ENCODE peak calls at places on chromosomes 1 and 21, in seven cellular contexts. One of them, this sample, is unnamed.

GRCh38 chr21:34797926-34798595 is 129.3 kb downstream of the CLIC6 start:
- DNase-seq in WTC11: no peak
- DNase-seq in fibroblast of mammary gland: no peak
- DNase-seq in hypothalamus: no peak
- DNase-seq in activated naive CD4-positive, alpha-beta T cell treated with anti-CD3 and anti-CD28 coated beads, Interleukin-2, amount 50 U/mL, for 16 hours: no peak
- DNase-seq in GDM1: no peak
- DNase-seq in stimulated activated naive B cell treated with anti-CD40 and anti-IgM and Interleukin-4, amounts not matched to agents 10 μg/mL and 1 μg/mL and 100 μg/mL, for 72 hours: no peak
- DNase-seq in this sample: no peak

GRCh38 chr1:93613895-93614294 is 67.7 kb downstream of the BCAR3 start:
- DNase-seq in stimulated activated naive B cell treated with anti-CD40 and anti-IgM and Interleukin-4, amounts not matched to agents 10 μg/mL and 1 μg/mL and 100 μg/mL, for 72 hours: no peak
- DNase-seq in WTC11: no peak
- DNase-seq in hypothalamus: peak
- DNase-seq in GDM1: no peak
- DNase-seq in fibroblast of mammary gland: peak
- DNase-seq in activated naive CD4-positive, alpha-beta T cell treated with anti-CD3 and anti-CD28 coated beads, Interleukin-2, amount 50 U/mL, for 16 hours: no peak
- DNase-seq in this sample: no peak

GRCh38 chr1:43836267-43836951 is 97.2 kb upstream of the ARTN start:
- DNase-seq in WTC11: no peak
- DNase-seq in hypothalamus: no peak
- DNase-seq in GDM1: no peak
- DNase-seq in activated naive CD4-positive, alpha-beta T cell treated with anti-CD3 and anti-CD28 coated beads, Interleukin-2, amount 50 U/mL, for 16 hours: peak
- DNase-seq in stimulated activated naive B cell treated with anti-CD40 and anti-IgM and Interleukin-4, amounts not matched to agents 10 μg/mL and 1 μg/mL and 100 μg/mL, for 72 hours: peak
- DNase-seq in fibroblast of mammary gland: no peak
- DNase-seq in this sample: no peak

GRCh38 chr1:40030528-40031135 is 9.9 kb upstream of the CAP1 start:
- DNase-seq in GDM1: no peak
- DNase-seq in fibroblast of mammary gland: peak
- DNase-seq in activated naive CD4-positive, alpha-beta T cell treated with anti-CD3 and anti-CD28 coated beads, Interleukin-2, amount 50 U/mL, for 16 hours: no peak
- DNase-seq in stimulated activated naive B cell treated with anti-CD40 and anti-IgM and Interleukin-4, amounts not matched to agents 10 μg/mL and 1 μg/mL and 100 μg/mL, for 72 hours: no peak
- DNase-seq in WTC11: no peak
- DNase-seq in hypothalamus: no peak
- DNase-seq in this sample: no peak

GRCh38 chr1:50333595-50333974 is 89.7 kb downstream of the DMRTA2 start:
- DNase-seq in activated naive CD4-positive, alpha-beta T cell treated with anti-CD3 and anti-CD28 coated beads, Interleukin-2, amount 50 U/mL, for 16 hours: peak
- DNase-seq in GDM1: peak
- DNase-seq in WTC11: peak
- DNase-seq in fibroblast of mammary gland: peak
- DNase-seq in stimulated activated naive B cell treated with anti-CD40 and anti-IgM and Interleukin-4, amounts not matched to agents 10 μg/mL and 1 μg/mL and 100 μg/mL, for 72 hours: no peak
- DNase-seq in hypothalamus: no peak
- DNase-seq in this sample: peak

GRCh38 chr1:221740941-221741363 is 937 bp downstream of the DUSP10 start:
- DNase-seq in WTC11: no peak
- DNase-seq in activated naive CD4-positive, alpha-beta T cell treated with anti-CD3 and anti-CD28 coated beads, Interleukin-2, amount 50 U/mL, for 16 hours: peak
- DNase-seq in GDM1: no peak
- DNase-seq in hypothalamus: no peak
- DNase-seq in fibroblast of mammary gland: peak
- DNase-seq in stimulated activated naive B cell treated with anti-CD40 and anti-IgM and Interleukin-4, amounts not matched to agents 10 μg/mL and 1 μg/mL and 100 μg/mL, for 72 hours: no peak
- DNase-seq in this sample: no peak

GRCh38 chr1:117188268-117189108 is 22.2 kb downstream of the VTCN1 start:
- DNase-seq in fibroblast of mammary gland: peak
- DNase-seq in hypothalamus: no peak
- DNase-seq in activated naive CD4-positive, alpha-beta T cell treated with anti-CD3 and anti-CD28 coated beads, Interleukin-2, amount 50 U/mL, for 16 hours: no peak
- DNase-seq in WTC11: no peak
- DNase-seq in GDM1: no peak
- DNase-seq in stimulated activated naive B cell treated with anti-CD40 and anti-IgM and Interleukin-4, amounts not matched to agents 10 μg/mL and 1 μg/mL and 100 μg/mL, for 72 hours: no peak
- DNase-seq in this sample: no peak

GRCh38 chr21:46560568-46561447 is 44.1 kb downstream of the S100B start:
- DNase-seq in WTC11: no peak
- DNase-seq in activated naive CD4-positive, alpha-beta T cell treated with anti-CD3 and anti-CD28 coated beads, Interleukin-2, amount 50 U/mL, for 16 hours: no peak
- DNase-seq in GDM1: no peak
- DNase-seq in hypothalamus: no peak
- DNase-seq in fibroblast of mammary gland: no peak
- DNase-seq in stimulated activated naive B cell treated with anti-CD40 and anti-IgM and Interleukin-4, amounts not matched to agents 10 μg/mL and 1 μg/mL and 100 μg/mL, for 72 hours: no peak
- DNase-seq in this sample: no peak

GRCh38 chr1:66276229-66276628 is 257.7 kb upstream of the SGIP1 start:
- DNase-seq in GDM1: no peak
- DNase-seq in WTC11: no peak
- DNase-seq in hypothalamus: no peak
- DNase-seq in stimulated activated naive B cell treated with anti-CD40 and anti-IgM and Interleukin-4, amounts not matched to agents 10 μg/mL and 1 μg/mL and 100 μg/mL, for 72 hours: no peak
- DNase-seq in activated naive CD4-positive, alpha-beta T cell treated with anti-CD3 and anti-CD28 coated beads, Interleukin-2, amount 50 U/mL, for 16 hours: no peak
- DNase-seq in fibroblast of mammary gland: no peak
- DNase-seq in this sample: no peak

GRCh38 chr1:48047116-48047515 is 49.9 kb upstream of the TRABD2B start:
- DNase-seq in WTC11: no peak
- DNase-seq in stimulated activated naive B cell treated with anti-CD40 and anti-IgM and Interleukin-4, amounts not matched to agents 10 μg/mL and 1 μg/mL and 100 μg/mL, for 72 hours: no peak
- DNase-seq in GDM1: no peak
- DNase-seq in activated naive CD4-positive, alpha-beta T cell treated with anti-CD3 and anti-CD28 coated beads, Interleukin-2, amount 50 U/mL, for 16 hours: no peak
- DNase-seq in fibroblast of mammary gland: no peak
- DNase-seq in hypothalamus: no peak
- DNase-seq in this sample: no peak

GRCh38 chr21:45353200-45353599 is 51.8 kb upstream of the COL18A1 start:
- DNase-seq in fibroblast of mammary gland: peak
- DNase-seq in stimulated activated naive B cell treated with anti-CD40 and anti-IgM and Interleukin-4, amounts not matched to agents 10 μg/mL and 1 μg/mL and 100 μg/mL, for 72 hours: no peak
- DNase-seq in activated naive CD4-positive, alpha-beta T cell treated with anti-CD3 and anti-CD28 coated beads, Interleukin-2, amount 50 U/mL, for 16 hours: no peak
- DNase-seq in GDM1: no peak
- DNase-seq in hypothalamus: no peak
- DNase-seq in WTC11: no peak
- DNase-seq in this sample: no peak

GRCh38 chr1:48817505-48818114 is 40.9 kb upstream of the BEND5 start:
- DNase-seq in WTC11: peak
- DNase-seq in fibroblast of mammary gland: peak
- DNase-seq in hypothalamus: peak
- DNase-seq in activated naive CD4-positive, alpha-beta T cell treated with anti-CD3 and anti-CD28 coated beads, Interleukin-2, amount 50 U/mL, for 16 hours: no peak
- DNase-seq in stimulated activated naive B cell treated with anti-CD40 and anti-IgM and Interleukin-4, amounts not matched to agents 10 μg/mL and 1 μg/mL and 100 μg/mL, for 72 hours: peak
- DNase-seq in GDM1: peak
- DNase-seq in this sample: peak

GRCh38 chr1:114310771-114311251 is 157.1 kb upstream of the SYT6 start:
- DNase-seq in activated naive CD4-positive, alpha-beta T cell treated with anti-CD3 and anti-CD28 coated beads, Interleukin-2, amount 50 U/mL, for 16 hours: no peak
- DNase-seq in GDM1: no peak
- DNase-seq in stimulated activated naive B cell treated with anti-CD40 and anti-IgM and Interleukin-4, amounts not matched to agents 10 μg/mL and 1 μg/mL and 100 μg/mL, for 72 hours: no peak
- DNase-seq in WTC11: no peak
- DNase-seq in hypothalamus: no peak
- DNase-seq in fibroblast of mammary gland: peak
- DNase-seq in this sample: no peak

GRCh38 chr1:18970762-18971161 is 14.3 kb upstream of the IFFO2 start:
- DNase-seq in WTC11: no peak
- DNase-seq in fibroblast of mammary gland: no peak
- DNase-seq in stimulated activated naive B cell treated with anti-CD40 and anti-IgM and Interleukin-4, amounts not matched to agents 10 μg/mL and 1 μg/mL and 100 μg/mL, for 72 hours: no peak
- DNase-seq in GDM1: no peak
- DNase-seq in activated naive CD4-positive, alpha-beta T cell treated with anti-CD3 and anti-CD28 coated beads, Interleukin-2, amount 50 U/mL, for 16 hours: no peak
- DNase-seq in hypothalamus: no peak
- DNase-seq in this sample: no peak

GRCh38 chr21:20875741-20876140 is 122.5 kb upstream of the NCAM2 start:
- DNase-seq in hypothalamus: no peak
- DNase-seq in stimulated activated naive B cell treated with anti-CD40 and anti-IgM and Interleukin-4, amounts not matched to agents 10 μg/mL and 1 μg/mL and 100 μg/mL, for 72 hours: no peak
- DNase-seq in WTC11: no peak
- DNase-seq in GDM1: no peak
- DNase-seq in activated naive CD4-positive, alpha-beta T cell treated with anti-CD3 and anti-CD28 coated beads, Interleukin-2, amount 50 U/mL, for 16 hours: no peak
- DNase-seq in fibroblast of mammary gland: no peak
- DNase-seq in this sample: no peak

GRCh38 chr1:205398586-205398985 is 23.3 kb downstream of the LEMD1 start:
- DNase-seq in fibroblast of mammary gland: no peak
- DNase-seq in GDM1: no peak
- DNase-seq in activated naive CD4-positive, alpha-beta T cell treated with anti-CD3 and anti-CD28 coated beads, Interleukin-2, amount 50 U/mL, for 16 hours: no peak
- DNase-seq in WTC11: no peak
- DNase-seq in stimulated activated naive B cell treated with anti-CD40 and anti-IgM and Interleukin-4, amounts not matched to agents 10 μg/mL and 1 μg/mL and 100 μg/mL, for 72 hours: no peak
- DNase-seq in hypothalamus: no peak
- DNase-seq in this sample: no peak

GRCh38 chr1:224488806-224489584 is 54.4 kb upstream of the WDR26 start:
- DNase-seq in hypothalamus: no peak
- DNase-seq in GDM1: no peak
- DNase-seq in fibroblast of mammary gland: peak
- DNase-seq in stimulated activated naive B cell treated with anti-CD40 and anti-IgM and Interleukin-4, amounts not matched to agents 10 μg/mL and 1 μg/mL and 100 μg/mL, for 72 hours: no peak
- DNase-seq in activated naive CD4-positive, alpha-beta T cell treated with anti-CD3 and anti-CD28 coated beads, Interleukin-2, amount 50 U/mL, for 16 hours: no peak
- DNase-seq in WTC11: no peak
- DNase-seq in this sample: no peak

GRCh38 chr1:66445492-66446181 is 88.3 kb upstream of the SGIP1 start:
- DNase-seq in WTC11: no peak
- DNase-seq in fibroblast of mammary gland: no peak
- DNase-seq in GDM1: peak
- DNase-seq in stimulated activated naive B cell treated with anti-CD40 and anti-IgM and Interleukin-4, amounts not matched to agents 10 μg/mL and 1 μg/mL and 100 μg/mL, for 72 hours: peak
- DNase-seq in hypothalamus: peak
- DNase-seq in activated naive CD4-positive, alpha-beta T cell treated with anti-CD3 and anti-CD28 coated beads, Interleukin-2, amount 50 U/mL, for 16 hours: peak
- DNase-seq in this sample: peak